ENCODE peak calls at places on chromosome 14, in four cellular contexts. Y is heart right ventricle, E is tibial nerve, P is gastrocnemius medialis. J is an unnamed sample.

GRCh38 chr14:97602438-97603117 is 805.4 kb downstream of the VRK1 start:
- DNase-seq in Y (peak; percentile 3), E (no peak), P (no peak), J (no peak)

GRCh38 chr14:104582005-104582404 is 2.4 kb downstream of the C14orf180 start:
- DNase-seq in Y (peak; percentile 70), E (no peak), P (peak; percentile 27), J (no peak)

GRCh38 chr14:31389947-31390346 is 30.4 kb downstream of the HEATR5A start:
- DNase-seq in Y (no peak), E (no peak), P (no peak), J (no peak)

GRCh38 chr14:28754209-28754985 is 12.2 kb upstream of the FOXG1 start:
- DNase-seq in Y (peak; percentile 21), E (peak; percentile 68), P (no peak), J (no peak)

GRCh38 chr14:39232554-39233415 is 930 bp upstream of the MIA2 start:
- DNase-seq in Y (no peak), E (no peak), P (no peak), J (no peak)

GRCh38 chr14:57574617-57575288 is 81.1 kb upstream of the CCDC198 start:
- DNase-seq in Y (no peak), E (no peak), P (no peak), J (no peak)

GRCh38 chr14:96502621-96503251 is 554 bp downstream of the PAPOLA start:
- DNase-seq in Y (peak; percentile 59), E (peak; percentile 40), P (peak; percentile 30), J (peak; percentile 59)

GRCh38 chr14:55129086-55129427 is at the start of gene LGALS3:
- DNase-seq in Y (peak; percentile 78), E (peak; percentile 61), P (peak; percentile 59), J (peak; percentile 74)

GRCh38 chr14:33056213-33056612 is 117.5 kb downstream of the NPAS3 start:
- DNase-seq in Y (no peak), E (no peak), P (no peak), J (no peak)

GRCh38 chr14:45201908-45202307 is 51.1 kb downstream of the MIS18BP1 start:
- DNase-seq in Y (no peak), E (no peak), P (no peak), J (no peak)

GRCh38 chr14:26286806-26287205 is 311.0 kb downstream of the NOVA1 start:
- DNase-seq in Y (no peak), E (no peak), P (no peak), J (no peak)

GRCh38 chr14:22768947-22769346 is 2.5 kb downstream of the OXA1L start:
- DNase-seq in Y (no peak), E (no peak), P (no peak), J (no peak)
- H3K36me3 ChIP-seq in Y (peaks cover 3% of the 10 kb centered on the region), E (peaks cover 62% of the 10 kb centered on the region), P (no peaks in the 10 kb centered on the region), J (peaks cover 22% of the 10 kb centered on the region)

GRCh38 chr14:75242546-75243273 is 35.9 kb upstream of the FOS start:
- DNase-seq in Y (peak; percentile 61), E (no peak), P (peak; percentile 65), J (no peak)
- H3K27ac ChIP-seq in Y (no peak overlapping the region), E (no peak overlapping the region), P (peak overlapping the region; percentile 64), J (no peak overlapping the region)

GRCh38 chr14:91232052-91232451 is 12.5 kb downstream of the GPR68 start:
- DNase-seq in Y (no peak), E (no peak), P (no peak), J (no peak)
- H3K4me3 ChIP-seq in Y (no peak overlapping the region), E (no peak overlapping the region), P (no peak overlapping the region), J (no peak overlapping the region)

GRCh38 chr14:92930737-92931602 is 8.0 kb downstream of the CHGA start:
- DNase-seq in Y (no peak), E (no peak), P (no peak), J (no peak)
- H3K36me3 ChIP-seq in Y (no peaks in the 10 kb centered on the region), E (peaks cover 15% of the 10 kb centered on the region), P (no peaks in the 10 kb centered on the region), J (peaks cover 6% of the 10 kb centered on the region)

GRCh38 chr14:69042309-69043006 is 63.4 kb upstream of the ACTN1 start:
- DNase-seq in Y (no peak), E (no peak), P (no peak), J (no peak)

GRCh38 chr14:69043007-69043444 is 63.9 kb upstream of the ACTN1 start:
- DNase-seq in Y (no peak), E (no peak), P (peak; percentile 32), J (peak; percentile 41)

GRCh38 chr14:69044296-69044695 is 65.2 kb upstream of the ACTN1 start:
- DNase-seq in Y (no peak), E (no peak), P (no peak), J (no peak)

GRCh38 chr14:69044965-69045555 is 66.0 kb upstream of the ACTN1 start:
- DNase-seq in Y (peak; percentile 61), E (no peak), P (peak; percentile 30), J (no peak)

DNA sequence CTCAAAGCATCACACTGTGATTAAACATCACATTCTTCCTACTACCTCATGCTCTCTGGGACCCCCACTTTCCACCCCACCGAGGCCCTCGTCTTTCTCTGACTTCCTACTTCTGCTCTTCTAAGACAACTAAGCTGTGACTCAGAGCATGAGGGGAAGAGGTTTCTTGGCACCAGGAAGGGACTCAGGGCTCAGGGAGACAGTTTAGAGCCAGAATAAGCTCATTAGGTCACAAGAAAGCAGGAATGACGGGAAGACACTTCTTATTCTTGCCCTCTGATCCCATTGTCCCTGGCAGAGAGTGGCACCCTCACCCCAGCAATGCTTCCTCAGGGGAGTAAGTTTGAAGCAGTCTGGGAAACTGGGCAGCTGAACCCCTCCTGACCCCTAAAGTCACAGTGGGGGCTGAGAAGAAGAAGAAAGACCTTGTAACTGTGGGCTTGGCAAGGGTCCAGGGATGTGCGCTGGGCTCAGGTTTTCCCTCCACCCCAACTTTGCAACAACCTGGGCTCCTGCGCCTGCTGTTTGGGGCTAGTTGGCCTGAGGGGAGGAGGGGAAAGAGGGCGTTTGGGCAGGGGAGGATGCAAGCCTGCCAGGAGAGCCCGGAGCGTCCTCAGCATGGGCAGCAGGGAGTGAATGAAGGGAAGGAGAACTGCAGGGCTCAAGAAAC is 64.6 kb upstream of the ACTN1 start:
- DNase-seq in Y (peak; percentile 33), E (peak; percentile 51), P (peak; percentile 33), J (no peak)
- H3K27ac ChIP-seq in Y (no peak overlapping the region), E (peak overlapping the region; percentile 60), P (peak overlapping the region; percentile 36), J (no peak overlapping the region)

GRCh38 chr14:89924224-89924623 is 30.3 kb downstream of the EFCAB11 start:
- DNase-seq in Y (no peak), E (no peak), P (no peak), J (no peak)
- H3K4me3 ChIP-seq in Y (no peak overlapping the region), E (no peak overlapping the region), P (no peak overlapping the region), J (no peak overlapping the region)

DNA sequence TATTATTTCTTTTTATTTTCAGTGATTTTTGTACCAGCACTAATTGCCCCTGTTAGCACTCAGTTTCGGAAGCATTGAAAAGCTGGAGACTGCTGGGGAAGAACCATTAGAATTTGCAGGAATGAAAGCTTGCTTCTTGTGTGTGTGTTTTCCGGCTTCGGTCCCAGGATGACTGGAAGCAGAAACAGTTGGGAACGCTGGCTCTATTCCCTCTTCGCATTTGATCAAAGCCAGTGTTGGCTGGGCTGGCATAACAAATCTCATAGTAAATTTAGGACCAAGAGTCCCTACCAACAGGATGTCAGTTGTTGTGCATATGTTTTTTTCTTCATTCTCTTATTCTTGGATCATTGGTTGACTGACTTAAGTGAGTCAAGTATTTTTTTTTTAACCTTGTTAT is 53.6 kb upstream of the TRAF3 start:
- DNase-seq in Y (no peak), E (no peak), P (no peak), J (no peak)
- H3K36me3 ChIP-seq in Y (peaks cover 3% of the 10 kb centered on the region), E (peaks cover 86% of the 10 kb centered on the region), P (no peaks in the 10 kb centered on the region), J (peaks cover 35% of the 10 kb centered on the region)

DNA sequence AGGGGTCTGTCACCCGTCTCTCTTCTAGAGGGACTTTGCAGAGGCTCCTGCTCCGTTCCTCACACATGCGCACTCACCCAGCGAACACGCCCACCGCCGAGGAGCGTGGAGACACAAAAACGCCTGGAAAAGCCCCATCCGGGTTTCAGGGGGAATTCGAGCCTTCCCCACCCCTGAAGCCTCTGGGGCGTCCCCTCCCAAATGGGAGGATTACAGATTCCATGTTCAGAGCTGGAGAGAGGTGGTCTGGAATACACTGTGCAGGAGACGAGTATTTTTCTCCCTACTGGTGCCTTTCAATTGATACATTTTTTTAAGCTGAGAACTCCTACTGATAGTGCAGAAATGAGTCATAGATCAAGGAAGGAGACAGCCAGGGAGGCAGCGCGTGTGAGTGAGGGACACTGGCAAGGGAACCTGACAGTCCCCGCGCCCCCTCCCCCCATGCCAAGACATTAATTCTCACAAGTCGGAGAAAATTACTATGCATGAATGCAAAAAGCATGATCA is 37.0 kb downstream of the BCL11B start:
- DNase-seq in Y (no peak), E (no peak), P (no peak), J (no peak)
- H3K27ac ChIP-seq in Y (no peak overlapping the region), E (no peak overlapping the region), P (no peak overlapping the region), J (no peak overlapping the region)

J was measured in lung.